ENCODE peak calls at places on chromosomes 1 and 21, in eight cellular contexts. One of them, this sample, is unnamed.
A peak's percentile ranks its signal among the peaks of the same experiment; 100 is the strongest.

GRCh38 chr1:214842856-214843255 is 239.7 kb upstream of the KCNK2 start:
- DNase-seq in astrocyte: peak; percentile 91
- DNase-seq in IMR-90: peak; percentile 80
- DNase-seq in endothelial cell of umbilical vein: no peak
- DNase-seq in GM12865: no peak
- DNase-seq in fibroblast of lung: peak; percentile 93
- DNase-seq in fibroblast of pulmonary artery: no peak
- DNase-seq in GM06990: no peak
- DNase-seq in this sample: peak; percentile 39

GRCh38 chr21:26130249-26130896 is 40.2 kb downstream of the APP start:
- DNase-seq in GM06990: no peak
- DNase-seq in fibroblast of lung: peak; percentile 85
- DNase-seq in fibroblast of pulmonary artery: peak; percentile 81
- DNase-seq in endothelial cell of umbilical vein: no peak
- DNase-seq in IMR-90: peak; percentile 82
- DNase-seq in astrocyte: peak; percentile 82
- DNase-seq in GM12865: no peak
- DNase-seq in this sample: peak; percentile 64

GRCh38 chr1:228394571-228395394 is 11.9 kb downstream of the TRIM11 start:
- DNase-seq in fibroblast of pulmonary artery: no peak
- DNase-seq in fibroblast of lung: no peak
- DNase-seq in GM06990: no peak
- DNase-seq in endothelial cell of umbilical vein: no peak
- DNase-seq in GM12865: no peak
- DNase-seq in astrocyte: no peak
- DNase-seq in IMR-90: no peak
- DNase-seq in this sample: no peak

GRCh38 chr1:42931911-42932422 is 26.7 kb downstream of the SLC2A1 start:
- DNase-seq in GM12865: peak; percentile 95
- DNase-seq in fibroblast of pulmonary artery: no peak
- DNase-seq in IMR-90: no peak
- DNase-seq in astrocyte: no peak
- DNase-seq in fibroblast of lung: no peak
- DNase-seq in GM06990: peak; percentile 88
- DNase-seq in endothelial cell of umbilical vein: no peak
- DNase-seq in this sample: no peak

GRCh38 chr21:46124926-46125845 is 27.3 kb downstream of the COL6A2 start:
- DNase-seq in IMR-90: no peak
- DNase-seq in GM12865: no peak
- DNase-seq in fibroblast of lung: no peak
- DNase-seq in astrocyte: no peak
- DNase-seq in endothelial cell of umbilical vein: no peak
- DNase-seq in fibroblast of pulmonary artery: no peak
- DNase-seq in GM06990: no peak
- DNase-seq in this sample: no peak

GRCh38 chr21:8988696-8989095 is 1532.7 kb upstream of the TPTE start:
- DNase-seq in fibroblast of pulmonary artery: no peak
- DNase-seq in GM12865: no peak
- DNase-seq in GM06990: no peak
- DNase-seq in fibroblast of lung: peak; percentile 52
- DNase-seq in astrocyte: peak; percentile 42
- DNase-seq in IMR-90: no peak
- DNase-seq in endothelial cell of umbilical vein: no peak
- DNase-seq in this sample: no peak

GRCh38 chr1:8905582-8906191 is 27.2 kb upstream of the ENO1 start:
- DNase-seq in fibroblast of pulmonary artery: peak; percentile 44
- DNase-seq in astrocyte: peak; percentile 34
- DNase-seq in endothelial cell of umbilical vein: peak; percentile 24
- DNase-seq in IMR-90: no peak
- DNase-seq in fibroblast of lung: peak; percentile 58
- DNase-seq in GM12865: no peak
- DNase-seq in GM06990: no peak
- DNase-seq in this sample: peak; percentile 76

GRCh38 chr1:39952359-39953110 is 2.4 kb upstream of the MFSD2A start:
- DNase-seq in fibroblast of lung: peak; percentile 41
- DNase-seq in IMR-90: no peak
- DNase-seq in GM06990: no peak
- DNase-seq in astrocyte: peak; percentile 21
- DNase-seq in GM12865: no peak
- DNase-seq in endothelial cell of umbilical vein: no peak
- DNase-seq in fibroblast of pulmonary artery: peak; percentile 65
- DNase-seq in this sample: peak; percentile 11

GRCh38 chr1:65792671-65793358 is at the start of gene PDE4B:
- DNase-seq in endothelial cell of umbilical vein: peak; percentile 22
- DNase-seq in fibroblast of pulmonary artery: peak; percentile 16
- DNase-seq in GM12865: no peak
- DNase-seq in IMR-90: peak; percentile 40
- DNase-seq in astrocyte: peak; percentile 21
- DNase-seq in GM06990: no peak
- DNase-seq in fibroblast of lung: peak; percentile 41
- DNase-seq in this sample: no peak

GRCh38 chr1:199460933-199461332 is 566.6 kb upstream of the NR5A2 start:
- DNase-seq in astrocyte: no peak
- DNase-seq in GM06990: peak; percentile 8
- DNase-seq in fibroblast of lung: peak; percentile 12
- DNase-seq in IMR-90: peak; percentile 13
- DNase-seq in fibroblast of pulmonary artery: peak; percentile 24
- DNase-seq in GM12865: peak; percentile 36
- DNase-seq in endothelial cell of umbilical vein: peak; percentile 22
- DNase-seq in this sample: peak; percentile 31

GRCh38 chr1:234606731-234607090 is 3.3 kb downstream of the IRF2BP2 start:
- DNase-seq in GM06990: no peak
- DNase-seq in astrocyte: no peak
- DNase-seq in GM12865: no peak
- DNase-seq in endothelial cell of umbilical vein: no peak
- DNase-seq in fibroblast of pulmonary artery: no peak
- DNase-seq in fibroblast of lung: no peak
- DNase-seq in IMR-90: no peak
- DNase-seq in this sample: no peak

GRCh38 chr1:234608026-234608719 is 1.8 kb downstream of the IRF2BP2 start:
- DNase-seq in fibroblast of pulmonary artery: peak; percentile 95
- DNase-seq in fibroblast of lung: peak; percentile 93
- DNase-seq in IMR-90: peak; percentile 96
- DNase-seq in GM12865: peak; percentile 93
- DNase-seq in endothelial cell of umbilical vein: peak; percentile 93
- DNase-seq in GM06990: peak; percentile 81
- DNase-seq in astrocyte: peak; percentile 91
- DNase-seq in this sample: peak; percentile 94

GRCh38 chr1:234605983-234606730 is 3.8 kb downstream of the IRF2BP2 start:
- DNase-seq in astrocyte: no peak
- DNase-seq in endothelial cell of umbilical vein: peak; percentile 67
- DNase-seq in IMR-90: peak; percentile 62
- DNase-seq in GM06990: no peak
- DNase-seq in fibroblast of lung: peak; percentile 62
- DNase-seq in GM12865: peak; percentile 52
- DNase-seq in fibroblast of pulmonary artery: peak; percentile 81
- DNase-seq in this sample: peak; percentile 80

GRCh38 chr1:234608720-234609527 is 1.1 kb downstream of the IRF2BP2 start:
- DNase-seq in endothelial cell of umbilical vein: peak; percentile 46
- DNase-seq in fibroblast of pulmonary artery: peak; percentile 66
- DNase-seq in GM06990: peak; percentile 79
- DNase-seq in GM12865: peak; percentile 81
- DNase-seq in astrocyte: no peak
- DNase-seq in fibroblast of lung: peak; percentile 57
- DNase-seq in IMR-90: no peak
- DNase-seq in this sample: peak; percentile 40

DNA sequence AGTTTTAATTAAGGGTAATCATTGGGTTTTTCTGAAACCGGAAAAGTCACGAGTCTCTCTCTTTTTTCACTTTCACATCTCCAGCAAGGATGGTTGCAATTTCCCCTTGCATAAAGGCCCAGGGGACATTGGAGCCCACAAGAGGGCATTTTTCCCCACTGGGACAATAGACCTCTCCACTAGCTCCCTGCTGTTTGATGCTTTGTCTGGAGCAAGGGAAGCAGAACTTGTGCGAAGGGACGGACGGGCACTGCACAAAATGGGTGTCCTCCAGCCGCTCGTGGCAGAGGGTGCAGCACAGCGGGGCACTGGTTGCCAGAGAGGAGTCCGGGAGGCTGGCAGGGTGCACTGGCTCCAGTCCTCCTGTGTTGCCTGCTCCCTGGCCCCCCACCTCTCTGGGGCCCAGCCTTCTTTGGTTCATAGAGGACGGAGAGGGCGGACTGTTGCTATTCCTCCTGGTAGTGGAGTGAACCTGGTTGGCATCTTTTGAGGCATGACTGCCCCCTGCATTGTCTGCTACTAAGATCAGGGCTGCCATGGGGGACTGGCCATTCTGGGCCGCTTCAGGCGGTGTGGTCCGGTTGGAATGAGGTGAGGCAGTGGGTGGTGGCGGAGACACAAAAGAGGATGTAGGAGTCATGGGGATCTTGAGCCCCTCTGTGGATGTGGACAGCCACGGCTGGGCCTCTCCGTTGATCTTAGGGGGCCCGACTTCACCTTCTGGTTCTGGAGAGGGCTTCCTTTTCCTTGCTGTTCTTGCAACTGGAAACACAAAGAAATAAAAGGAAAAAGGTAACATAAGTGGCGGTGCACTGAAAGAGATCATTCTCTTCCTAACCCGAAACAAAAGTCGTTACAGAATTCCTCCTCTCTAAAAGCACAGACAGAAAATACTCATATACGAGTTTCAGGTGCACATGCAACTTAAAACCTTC is 2.6 kb downstream of the IRF2BP2 start:
- DNase-seq in GM06990: no peak
- DNase-seq in fibroblast of pulmonary artery: peak; percentile 70
- DNase-seq in fibroblast of lung: peak; percentile 43
- DNase-seq in GM12865: peak; percentile 50
- DNase-seq in IMR-90: no peak
- DNase-seq in endothelial cell of umbilical vein: peak; percentile 52
- DNase-seq in astrocyte: no peak
- DNase-seq in this sample: peak; percentile 64
- TF ChIP-seq CTCF in GM06990: peak; percentile 9
- TF ChIP-seq CTCF in fibroblast of pulmonary artery: peak; percentile 20
- TF ChIP-seq CTCF in fibroblast of lung: peak; percentile 17
- TF ChIP-seq CTCF in GM12865: no peak
- TF ChIP-seq CTCF in IMR-90: peak; percentile 18
- TF ChIP-seq CTCF in endothelial cell of umbilical vein: peak; percentile 21
- TF ChIP-seq CTCF in astrocyte: peak; percentile 9
- TF ChIP-seq CTCF in this sample: peak; percentile 25

DNA sequence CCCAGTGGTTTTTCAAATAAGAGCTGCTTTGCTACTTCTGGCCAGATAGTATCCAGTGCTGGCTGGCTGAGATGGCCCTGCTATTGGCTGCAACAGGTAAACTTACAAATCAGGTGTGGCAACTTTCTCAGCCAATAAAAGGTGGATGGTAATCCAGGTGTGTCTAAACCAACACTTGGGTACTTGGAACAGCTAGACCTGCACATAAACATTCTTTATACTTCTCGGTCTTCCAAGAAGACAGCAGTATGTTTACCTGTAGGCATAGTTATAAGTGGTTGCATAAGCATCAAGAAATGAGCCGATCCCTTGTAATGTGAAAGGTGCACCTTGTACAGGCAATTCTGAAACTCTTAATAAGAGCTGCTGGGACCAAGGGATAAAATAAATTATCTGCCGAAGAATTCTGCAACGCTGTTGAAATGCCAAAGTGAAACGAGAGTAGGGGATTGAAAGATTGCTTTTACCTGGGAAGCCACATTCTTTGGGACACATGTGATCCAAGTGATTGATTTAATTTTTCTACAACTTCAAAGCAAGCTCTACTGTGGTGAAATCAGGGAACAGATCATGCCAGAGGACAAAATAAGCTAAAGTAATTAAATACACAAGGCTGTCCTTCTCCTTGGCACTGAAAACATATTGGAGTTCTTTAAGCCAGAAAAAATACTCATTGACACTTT is at the start of gene CLDN8:
- DNase-seq in GM12865: no peak
- DNase-seq in astrocyte: no peak
- DNase-seq in fibroblast of lung: no peak
- DNase-seq in fibroblast of pulmonary artery: no peak
- DNase-seq in IMR-90: no peak
- DNase-seq in GM06990: no peak
- DNase-seq in endothelial cell of umbilical vein: no peak
- DNase-seq in this sample: no peak
- H3K4me3 ChIP-seq in GM12865: no peak within 1 kb of the TSS
- H3K4me3 ChIP-seq in astrocyte: no peak within 1 kb of the TSS
- H3K4me3 ChIP-seq in fibroblast of lung: no peak within 1 kb of the TSS
- H3K4me3 ChIP-seq in fibroblast of pulmonary artery: no peak within 1 kb of the TSS
- H3K4me3 ChIP-seq in IMR-90: no peak within 1 kb of the TSS
- H3K4me3 ChIP-seq in GM06990: no peak within 1 kb of the TSS
- H3K4me3 ChIP-seq in endothelial cell of umbilical vein: no peak within 1 kb of the TSS
- H3K4me3 ChIP-seq in this sample: no peak within 1 kb of the TSS

GRCh38 chr1:206721454-206721853 is 36.7 kb downstream of the MAPKAPK2 start:
- DNase-seq in GM12865: no peak
- DNase-seq in fibroblast of lung: no peak
- DNase-seq in IMR-90: no peak
- DNase-seq in endothelial cell of umbilical vein: no peak
- DNase-seq in astrocyte: no peak
- DNase-seq in GM06990: no peak
- DNase-seq in fibroblast of pulmonary artery: no peak
- DNase-seq in this sample: no peak

GRCh38 chr1:206725053-206725963 is 40.6 kb downstream of the MAPKAPK2 start:
- DNase-seq in astrocyte: no peak
- DNase-seq in IMR-90: peak; percentile 51
- DNase-seq in GM12865: peak; percentile 78
- DNase-seq in endothelial cell of umbilical vein: peak; percentile 31
- DNase-seq in GM06990: no peak
- DNase-seq in fibroblast of pulmonary artery: peak; percentile 69
- DNase-seq in fibroblast of lung: peak; percentile 31
- DNase-seq in this sample: peak; percentile 54

GRCh38 chr1:206723500-206724472 is 39.1 kb downstream of the MAPKAPK2 start:
- DNase-seq in fibroblast of lung: peak; percentile 93
- DNase-seq in GM06990: no peak
- DNase-seq in astrocyte: peak; percentile 92
- DNase-seq in fibroblast of pulmonary artery: peak; percentile 86
- DNase-seq in GM12865: no peak
- DNase-seq in endothelial cell of umbilical vein: no peak
- DNase-seq in IMR-90: peak; percentile 86
- DNase-seq in this sample: peak; percentile 94

GRCh38 chr1:206719169-206719839 is 34.6 kb downstream of the MAPKAPK2 start:
- DNase-seq in GM06990: no peak
- DNase-seq in fibroblast of pulmonary artery: no peak
- DNase-seq in astrocyte: no peak
- DNase-seq in GM12865: peak; percentile 49
- DNase-seq in fibroblast of lung: no peak
- DNase-seq in endothelial cell of umbilical vein: no peak
- DNase-seq in IMR-90: no peak
- DNase-seq in this sample: no peak

GRCh38 chr1:206722751-206723499 is 38.2 kb downstream of the MAPKAPK2 start:
- DNase-seq in IMR-90: no peak
- DNase-seq in astrocyte: peak; percentile 73
- DNase-seq in fibroblast of lung: peak; percentile 78
- DNase-seq in GM12865: no peak
- DNase-seq in GM06990: no peak
- DNase-seq in fibroblast of pulmonary artery: no peak
- DNase-seq in endothelial cell of umbilical vein: no peak
- DNase-seq in this sample: peak; percentile 43
- TF ChIP-seq CTCF in IMR-90: no peak
- TF ChIP-seq CTCF in astrocyte: no peak
- TF ChIP-seq CTCF in fibroblast of lung: no peak
- TF ChIP-seq CTCF in GM12865: no peak
- TF ChIP-seq CTCF in GM06990: no peak
- TF ChIP-seq CTCF in fibroblast of pulmonary artery: no peak
- TF ChIP-seq CTCF in endothelial cell of umbilical vein: no peak
- TF ChIP-seq CTCF in this sample: no peak

DNA sequence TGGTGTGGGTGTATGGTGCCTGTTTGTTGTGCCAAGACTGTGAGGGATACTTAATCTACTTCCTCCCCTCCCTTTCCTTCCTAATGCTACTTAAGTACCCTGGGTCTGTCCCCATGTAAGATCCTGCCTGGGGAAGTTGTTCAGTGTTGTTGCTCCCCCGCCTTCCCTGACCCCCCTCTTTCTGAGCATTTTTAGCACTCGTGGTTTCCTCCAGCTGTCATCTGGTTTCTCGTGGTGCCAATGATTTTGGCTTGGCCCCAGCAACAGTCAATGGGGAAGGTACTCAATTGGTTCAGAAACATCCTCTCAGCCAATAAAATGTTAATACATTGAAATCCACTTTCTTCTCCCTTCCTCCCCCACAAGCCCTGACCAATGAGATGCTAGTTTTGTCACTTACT is 8.0 kb upstream of the B4GALT3 start:
- DNase-seq in GM12865: peak; percentile 97
- DNase-seq in astrocyte: peak; percentile 57
- DNase-seq in GM06990: peak; percentile 83
- DNase-seq in fibroblast of pulmonary artery: peak; percentile 83
- DNase-seq in endothelial cell of umbilical vein: peak; percentile 99
- DNase-seq in fibroblast of lung: peak; percentile 59
- DNase-seq in IMR-90: peak; percentile 67
- DNase-seq in this sample: peak; percentile 76
- H3K4me3 ChIP-seq in GM12865: peak overlapping the region; percentile 63
- H3K4me3 ChIP-seq in astrocyte: no peak overlapping the region
- H3K4me3 ChIP-seq in GM06990: peak overlapping the region; percentile 15
- H3K4me3 ChIP-seq in fibroblast of pulmonary artery: no peak overlapping the region
- H3K4me3 ChIP-seq in endothelial cell of umbilical vein: no peak overlapping the region
- H3K4me3 ChIP-seq in fibroblast of lung: no peak overlapping the region
- H3K4me3 ChIP-seq in IMR-90: no peak overlapping the region
- H3K4me3 ChIP-seq in this sample: no peak overlapping the region

This sample was measured in fibroblast of the aortic adventitia.